ENCODE peak calls at places on chromosomes 4 and X, in ten cellular contexts. O is mesenchymal stem cell; S is neural progenitor cell; V is keratinocyte; E is psoas muscle; J is CD4-positive, alpha-beta T cell; W is stomach; M is left lung; R is brain microvascular endothelial cell; H is left ventricle myocardium inferior. I is an unnamed sample.

GRCh38 chr4:20288047-20288650 is 36.4 kb downstream of the SLIT2 start:
- DNase-seq in O (no peak), S (no peak), V (no peak), E (no peak), J (no peak), W (no peak), M (no peak), R (peak; percentile 43), H (no peak), I (no peak)

GRCh38 chrX:9465380-9466114 is 689 bp downstream of the TBL1X start:
- DNase-seq in O (peak; percentile 18), S (peak; percentile 40), V (no peak), E (peak; percentile 31), J (peak; percentile 30), W (peak; percentile 36), M (peak; percentile 77), R (no peak), H (peak; percentile 17), I (no peak)

GRCh38 chrX:48937065-48937907 is 18.5 kb upstream of the PIM2 start:
- DNase-seq in O (peak; percentile 54), S (peak; percentile 39), V (no peak), E (peak; percentile 24), J (peak; percentile 77), W (peak; percentile 72), M (peak; percentile 86), R (peak; percentile 36), H (peak; percentile 33), I (no peak)

GRCh38 chr4:40957281-40957680 is 207.5 kb downstream of the NSUN7 start:
- DNase-seq in O (no peak), S (no peak), V (no peak), E (no peak), J (no peak), W (no peak), M (no peak), R (no peak), H (no peak), I (no peak)

GRCh38 chr4:154422152-154422551 is 69.4 kb downstream of the DCHS2 start:
- DNase-seq in O (no peak), S (no peak), V (no peak), E (no peak), J (no peak), W (no peak), M (no peak), R (no peak), H (no peak), I (no peak)

GRCh38 chrX:126238220-126238619 is 72.1 kb upstream of the DCAF12L2 start:
- DNase-seq in O (no peak), S (no peak), V (no peak), E (no peak), J (no peak), W (no peak), M (no peak), R (no peak), H (no peak), I (no peak)

GRCh38 chr4:139511320-139511719 is 44.7 kb downstream of the SETD7 start:
- DNase-seq in O (no peak), S (no peak), V (no peak), E (no peak), J (no peak), W (no peak), M (no peak), R (peak; percentile 62), H (no peak), I (no peak)

GRCh38 chr4:3010998-3011397 is 47.6 kb downstream of the GRK4 start:
- DNase-seq in O (peak; percentile 67), S (no peak), V (no peak), E (no peak), J (no peak), W (no peak), M (no peak), R (no peak), H (no peak), I (peak; percentile 29)

GRCh38 chr4:182222766-182223165 is 20.4 kb upstream of the TENM3 start:
- DNase-seq in O (no peak), S (no peak), V (no peak), E (no peak), J (no peak), W (no peak), M (no peak), R (no peak), H (no peak), I (no peak)

GRCh38 chr4:145069361-145069760 is 28.6 kb downstream of the ANAPC10 start:
- DNase-seq in O (peak; percentile 63), S (no peak), V (no peak), E (no peak), J (no peak), W (no peak), M (no peak), R (peak; percentile 38), H (no peak), I (peak; percentile 30)

GRCh38 chrX:66028936-66029335 is 10.9 kb downstream of the VSIG4 start:
- DNase-seq in O (no peak), S (no peak), V (no peak), E (no peak), J (no peak), W (no peak), M (no peak), R (no peak), H (no peak), I (no peak)

DNA sequence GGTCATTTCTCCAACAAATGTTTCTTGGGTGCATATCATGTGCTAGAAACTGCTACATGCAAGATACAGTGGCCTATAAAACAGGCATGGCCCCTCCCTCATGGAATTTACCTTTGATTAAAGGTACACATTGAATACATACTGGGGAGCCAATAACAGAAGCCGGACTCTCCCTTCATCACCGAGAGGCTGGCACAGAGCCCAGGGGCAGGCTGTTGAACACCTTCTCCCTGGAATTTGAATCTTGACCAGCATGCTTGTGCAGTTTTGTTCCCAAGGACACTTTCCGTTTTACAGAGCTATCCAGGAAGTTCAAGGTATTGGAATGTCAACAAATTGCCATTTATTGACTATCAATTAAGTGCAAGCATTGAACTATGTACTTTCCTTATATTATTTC is 33.2 kb downstream of the PPARGC1A start:
- DNase-seq in O (no peak), S (no peak), V (no peak), E (no peak), J (no peak), W (peak; percentile 92), M (peak; percentile 78), R (no peak), H (peak; percentile 27), I (no peak)
- H3K27ac ChIP-seq in O (peak overlapping the region; percentile 46), S (no peak overlapping the region), V (no peak overlapping the region), E (peak overlapping the region; percentile 62), J (no peak overlapping the region), W (peak overlapping the region; percentile 15), M (peak overlapping the region; percentile 13), R (no peak overlapping the region), H (peak overlapping the region; percentile 52), I (no peak overlapping the region)

GRCh38 chrX:153765138-153766079 is 1.4 kb downstream of the PLXNB3 start:
- DNase-seq in O (peak; percentile 28), S (no peak), V (no peak), E (peak; percentile 18), J (no peak), W (no peak), M (peak; percentile 44), R (no peak), H (no peak), I (no peak)
- H3K27ac ChIP-seq in O (peak overlapping the region; percentile 79), S (no peak overlapping the region), V (no peak overlapping the region), E (no peak overlapping the region), J (no peak overlapping the region), W (peak overlapping the region; percentile 47), M (no peak overlapping the region), R (peak overlapping the region; percentile 51), H (peak overlapping the region; percentile 56), I (peak overlapping the region; percentile 91)

GRCh38 chrX:38048886-38049285 is 42.5 kb downstream of the SYTL5 start:
- DNase-seq in O (no peak), S (no peak), V (no peak), E (no peak), J (no peak), W (no peak), M (no peak), R (no peak), H (no peak), I (no peak)

GRCh38 chrX:38055170-38055847 is 49.0 kb downstream of the SYTL5 start:
- DNase-seq in O (no peak), S (no peak), V (no peak), E (no peak), J (no peak), W (no peak), M (no peak), R (peak; percentile 18), H (no peak), I (no peak)

GRCh38 chrX:38050806-38051205 is 44.5 kb downstream of the SYTL5 start:
- DNase-seq in O (no peak), S (no peak), V (no peak), E (no peak), J (no peak), W (no peak), M (no peak), R (no peak), H (no peak), I (no peak)

DNA sequence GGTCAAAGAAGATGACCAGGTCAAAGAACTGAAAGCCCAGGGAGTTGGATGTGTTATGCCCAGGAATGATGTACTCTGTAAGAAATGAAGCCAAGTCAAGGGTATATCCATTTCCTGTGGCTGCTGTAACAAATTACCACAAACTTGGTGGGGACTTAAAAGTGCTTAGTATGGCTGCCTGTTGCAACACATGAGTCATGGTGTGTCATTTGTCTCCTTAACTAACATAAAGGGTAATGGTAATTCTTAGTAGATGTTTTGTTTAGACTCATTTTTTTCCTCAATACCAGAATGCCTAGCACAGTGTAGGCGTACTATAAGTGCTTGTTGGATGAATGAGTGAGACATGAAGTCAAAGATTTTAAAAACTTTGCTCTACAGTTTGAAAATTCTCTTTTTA is 45.7 kb downstream of the SYTL5 start:
- DNase-seq in O (peak; percentile 90), S (no peak), V (peak; percentile 45), E (no peak), J (no peak), W (no peak), M (no peak), R (peak; percentile 74), H (no peak), I (peak; percentile 37)
- H3K27ac ChIP-seq in O (no peak overlapping the region), S (no peak overlapping the region), V (no peak overlapping the region), E (no peak overlapping the region), J (no peak overlapping the region), W (no peak overlapping the region), M (no peak overlapping the region), R (peak overlapping the region; percentile 13), H (no peak overlapping the region), I (no peak overlapping the region)

GRCh38 chr4:147351083-147351787 is 129.7 kb upstream of the EDNRA start:
- DNase-seq in O (no peak), S (no peak), V (no peak), E (no peak), J (no peak), W (no peak), M (no peak), R (no peak), H (no peak), I (peak; percentile 29)

GRCh38 chr4:147354994-147355393 is 125.9 kb upstream of the EDNRA start:
- DNase-seq in O (peak; percentile 39), S (no peak), V (no peak), E (no peak), J (no peak), W (no peak), M (no peak), R (no peak), H (no peak), I (no peak)

GRCh38 chr4:147360301-147360700 is 120.6 kb upstream of the EDNRA start:
- DNase-seq in O (peak; percentile 94), S (no peak), V (no peak), E (no peak), J (no peak), W (no peak), M (no peak), R (peak; percentile 92), H (no peak), I (no peak)

GRCh38 chr4:147354271-147354670 is 126.6 kb upstream of the EDNRA start:
- DNase-seq in O (no peak), S (no peak), V (no peak), E (no peak), J (no peak), W (no peak), M (no peak), R (no peak), H (no peak), I (no peak)

GRCh38 chr4:147355849-147356248 is 125.0 kb upstream of the EDNRA start:
- DNase-seq in O (peak; percentile 81), S (no peak), V (no peak), E (no peak), J (no peak), W (no peak), M (no peak), R (peak; percentile 94), H (no peak), I (no peak)
- H3K27ac ChIP-seq in O (peak overlapping the region; percentile 70), S (no peak overlapping the region), V (no peak overlapping the region), E (no peak overlapping the region), J (no peak overlapping the region), W (no peak overlapping the region), M (no peak overlapping the region), R (peak overlapping the region; percentile 96), H (no peak overlapping the region), I (no peak overlapping the region)

I was measured in RWPE1.